ENCODE peak calls at places on chromosomes 2 and 18, in eight cellular contexts. Q is Right ventricle myocardium inferior; X is mucosa of descending colon; D is activated T-cell treated with anti-CD3 and anti-CD28 coated beads, Interleukin-2, amount 50 U/mL, for 72 hours; G is foreskin keratinocyte; S is left lobe of liver; M is right cardiac atrium; W is effector memory CD8-positive, alpha-beta T cell. P is an unnamed sample.

GRCh38 chr2:28045676-28046351 is 155.3 kb downstream of the BABAM2 start:
- ATAC-seq in Q (no peak), X (no peak), D (no peak), G (no peak), S (no peak), M (no peak), W (no peak), P (no peak)

GRCh38 chr2:98559581-98559980 is 48.7 kb downstream of the COA5 start:
- ATAC-seq in Q (no peak), X (no peak), D (peak), G (no peak), S (no peak), M (no peak), W (no peak), P (no peak)

GRCh38 chr2:8337321-8337720 is 344.5 kb upstream of the ID2 start:
- ATAC-seq in Q (no peak), X (no peak), D (peak), G (no peak), S (no peak), M (no peak), W (peak), P (no peak)

GRCh38 chr2:39379643-39380524 is 57.2 kb downstream of the MAP4K3 start:
- ATAC-seq in Q (peak), X (peak), D (peak), G (peak), S (peak), M (peak), W (peak), P (peak)

GRCh38 chr18:24199563-24199962 is 60.7 kb downstream of the CABYR start:
- ATAC-seq in Q (peak), X (no peak), D (no peak), G (no peak), S (no peak), M (no peak), W (no peak), P (no peak)

GRCh38 chr18:59923539-59924196 is 23.9 kb downstream of the PMAIP1 start:
- ATAC-seq in Q (no peak), X (no peak), D (no peak), G (no peak), S (no peak), M (no peak), W (no peak), P (no peak)

GRCh38 chr2:112159454-112159921 is 21.3 kb downstream of the FBLN7 start:
- ATAC-seq in Q (no peak), X (no peak), D (no peak), G (no peak), S (no peak), M (no peak), W (no peak), P (peak)

GRCh38 chr2:98577313-98577712 is 31.0 kb downstream of the COA5 start:
- ATAC-seq in Q (peak), X (no peak), D (no peak), G (no peak), S (no peak), M (no peak), W (no peak), P (no peak)